ENCODE peak calls at places on chromosomes 5 and 9, in seven cellular contexts. K is GM13977, W is psoas muscle, F is GM10248, A is A549, M is astrocyte of the spinal cord, J is esophagus muscularis mucosa. T is an unnamed sample.

GRCh38 chr9:86253577-86253976 is 5.9 kb downstream of the C9orf153 start:
- DNase-seq in K (no peak), W (no peak), F (no peak), A (no peak), M (no peak), J (peak), T (no peak)

GRCh38 chr9:129171993-129172751 is 5.9 kb downstream of the IER5L start:
- DNase-seq in K (no peak), W (no peak), F (no peak), A (no peak), M (no peak), J (no peak), T (no peak)

GRCh38 chr9:77959803-77960202 is 71.8 kb downstream of the GNAQ start:
- DNase-seq in K (no peak), W (no peak), F (no peak), A (no peak), M (no peak), J (no peak), T (no peak)

GRCh38 chr9:95268681-95269080 is 48.8 kb downstream of the FANCC start:
- DNase-seq in K (peak), W (no peak), F (no peak), A (peak), M (peak), J (no peak), T (no peak)

GRCh38 chr9:124272979-124273378 is 15.2 kb downstream of the NEK6 start:
- DNase-seq in K (no peak), W (no peak), F (no peak), A (no peak), M (no peak), J (no peak), T (peak)

GRCh38 chr5:71810023-71810422 is 90.9 kb downstream of the CARTPT start:
- DNase-seq in K (no peak), W (no peak), F (no peak), A (no peak), M (no peak), J (no peak), T (no peak)

GRCh38 chr5:151063136-151063544 is 17.7 kb downstream of the TNIP1 start:
- DNase-seq in K (no peak), W (no peak), F (no peak), A (peak), M (peak), J (no peak), T (no peak)

GRCh38 chr5:77356740-77357139 is 135.4 kb downstream of the WDR41 start:
- DNase-seq in K (peak), W (no peak), F (peak), A (no peak), M (peak), J (no peak), T (no peak)

GRCh38 chr5:148390914-148391313 is 7.2 kb downstream of the FBXO38 start:
- DNase-seq in K (no peak), W (no peak), F (no peak), A (no peak), M (no peak), J (no peak), T (no peak)

DNA sequence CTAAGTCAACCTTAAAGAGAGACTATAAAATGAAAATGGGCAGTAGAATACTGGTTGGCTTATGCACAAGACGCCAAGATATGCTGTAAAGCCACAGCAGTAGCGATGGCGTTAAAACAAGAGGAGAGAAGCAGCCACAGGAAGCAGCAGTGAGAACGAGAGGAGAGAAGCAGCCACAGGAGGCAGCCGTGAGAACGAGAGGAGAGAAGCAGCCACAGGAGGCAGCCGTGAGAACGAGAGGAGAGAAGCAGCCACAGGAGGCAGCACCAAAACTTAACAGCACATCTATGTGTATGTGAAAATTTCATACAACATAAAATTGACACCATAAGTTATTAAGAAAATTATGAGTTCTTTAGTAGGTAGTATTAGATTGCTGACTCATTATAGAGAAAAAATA is 2318.6 kb upstream of the ACO1 start:
- DNase-seq in K (no peak), W (no peak), F (no peak), A (peak), M (no peak), J (no peak), T (no peak)
- TF ChIP-seq CTCF in K (no peak), W (no peak), F (no peak), A (no peak), M (no peak), J (no peak), T (no peak)

DNA sequence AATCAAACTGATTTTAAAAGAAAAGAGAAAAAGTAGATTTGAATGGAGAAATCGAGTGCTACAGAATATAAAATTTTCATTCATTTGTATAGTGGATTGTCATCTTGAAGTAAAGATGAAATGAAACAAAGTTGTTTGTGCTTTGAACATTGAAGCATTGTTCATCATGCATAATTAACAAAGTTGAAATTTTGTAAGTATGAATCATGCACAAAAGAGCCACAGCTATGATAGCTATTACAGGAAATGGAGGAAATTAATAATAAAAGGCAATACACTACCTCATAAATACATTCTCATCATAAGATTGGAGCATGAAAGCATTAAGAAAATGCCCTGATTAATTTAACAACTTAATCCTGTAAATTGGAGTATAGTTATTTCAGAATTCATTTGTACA is 153.4 kb upstream of the TLX3 start:
- DNase-seq in K (no peak), W (no peak), F (no peak), A (no peak), M (peak), J (no peak), T (no peak)
- TF ChIP-seq CTCF in K (no peak), W (no peak), F (no peak), A (no peak), M (no peak), J (no peak), T (no peak)

GRCh38 chr5:143008032-143008431 is 237.9 kb downstream of the ARHGAP26 start:
- DNase-seq in K (no peak), W (no peak), F (no peak), A (no peak), M (no peak), J (no peak), T (no peak)

GRCh38 chr5:143010335-143010734 is 240.2 kb downstream of the ARHGAP26 start:
- DNase-seq in K (no peak), W (no peak), F (no peak), A (no peak), M (no peak), J (no peak), T (no peak)

GRCh38 chr5:143006511-143006910 is 236.3 kb downstream of the ARHGAP26 start:
- DNase-seq in K (no peak), W (no peak), F (no peak), A (no peak), M (no peak), J (no peak), T (peak)

GRCh38 chr5:143011621-143012020 is 241.4 kb downstream of the ARHGAP26 start:
- DNase-seq in K (no peak), W (no peak), F (no peak), A (no peak), M (peak), J (no peak), T (no peak)

GRCh38 chr5:143008809-143009521 is 238.8 kb downstream of the ARHGAP26 start:
- DNase-seq in K (peak), W (no peak), F (peak), A (no peak), M (peak), J (no peak), T (peak)
- TF ChIP-seq CTCF in K (peak), W (no peak), F (peak), A (no peak), M (no peak), J (no peak), T (no peak)

GRCh38 chr5:122200456-122200855 is 71.1 kb downstream of the ZNF474 start:
- DNase-seq in K (no peak), W (no peak), F (no peak), A (no peak), M (no peak), J (no peak), T (no peak)

GRCh38 chr5:122192883-122193496 is 63.6 kb downstream of the ZNF474 start:
- DNase-seq in K (peak), W (no peak), F (peak), A (peak), M (peak), J (no peak), T (no peak)

GRCh38 chr5:122192477-122192876 is 63.1 kb downstream of the ZNF474 start:
- DNase-seq in K (no peak), W (no peak), F (no peak), A (no peak), M (no peak), J (no peak), T (no peak)

GRCh38 chr5:122200894-122201293 is 71.5 kb downstream of the ZNF474 start:
- DNase-seq in K (no peak), W (no peak), F (no peak), A (no peak), M (no peak), J (no peak), T (no peak)

DNA sequence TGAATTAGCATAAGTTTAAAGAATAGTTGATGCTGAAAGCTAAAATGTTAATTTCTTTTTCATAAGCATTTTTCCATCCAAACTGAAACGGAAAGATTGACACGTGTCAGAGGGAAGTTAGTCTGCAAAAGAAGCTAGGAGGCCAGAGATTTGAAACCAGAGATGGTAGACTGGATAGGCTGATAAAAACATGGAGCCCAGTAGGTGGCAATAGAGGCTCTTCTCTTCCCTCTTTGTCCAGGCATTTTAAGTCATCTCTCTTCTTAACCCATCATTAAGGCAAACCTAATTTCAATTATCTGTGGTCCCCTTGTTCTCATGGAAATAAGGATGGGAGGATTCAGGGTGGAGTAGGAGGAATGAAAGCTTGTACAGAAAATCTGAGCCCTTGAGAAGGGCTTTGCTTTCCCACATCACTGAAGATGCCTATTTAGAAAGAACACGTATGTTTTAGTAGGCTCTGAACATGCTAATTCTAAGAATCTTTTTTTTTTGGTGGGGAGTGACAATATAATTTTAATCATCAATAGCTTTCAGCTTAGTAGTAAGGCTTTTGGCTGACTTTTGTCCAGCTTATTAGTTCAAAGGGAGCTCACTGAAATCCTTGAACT is 66.5 kb downstream of the ZNF474 start:
- DNase-seq in K (no peak), W (no peak), F (no peak), A (peak), M (peak), J (no peak), T (no peak)
- TF ChIP-seq CTCF in K (peak), W (peak), F (peak), A (peak), M (peak), J (peak), T (peak)

GRCh38 chr9:107174441-107174840 is 108.6 kb upstream of the RAD23B start:
- DNase-seq in K (no peak), W (peak), F (no peak), A (no peak), M (peak), J (no peak), T (no peak)

GRCh38 chr9:107175039-107175438 is 108.0 kb upstream of the RAD23B start:
- DNase-seq in K (no peak), W (peak), F (no peak), A (no peak), M (no peak), J (peak), T (peak)

GRCh38 chr9:107173422-107174180 is 109.5 kb upstream of the RAD23B start:
- DNase-seq in K (no peak), W (no peak), F (no peak), A (no peak), M (no peak), J (peak), T (no peak)

GRCh38 chr9:107172160-107172978 is 110.7 kb upstream of the RAD23B start:
- DNase-seq in K (peak), W (peak), F (peak), A (peak), M (peak), J (peak), T (peak)

DNA sequence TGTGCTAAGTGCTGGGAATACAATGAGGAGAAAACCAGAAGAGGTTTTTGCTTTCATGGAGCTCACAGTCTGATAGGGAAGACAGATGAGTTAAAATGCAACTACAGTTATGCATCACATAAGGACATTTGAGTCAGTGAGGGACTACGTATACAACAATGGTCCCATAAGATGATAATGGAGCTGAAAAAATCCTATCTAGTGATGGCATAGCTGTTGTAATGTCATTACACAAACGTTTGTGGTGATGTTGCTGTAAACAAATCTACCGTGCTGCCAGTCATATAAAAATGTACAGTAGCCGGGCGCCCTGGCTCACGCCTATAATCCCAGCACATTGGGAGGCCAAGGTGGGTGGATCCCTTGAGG is 110.1 kb upstream of the RAD23B start:
- DNase-seq in K (peak), W (no peak), F (no peak), A (no peak), M (no peak), J (peak), T (no peak)
- TF ChIP-seq CTCF in K (no peak), W (no peak), F (no peak), A (no peak), M (no peak), J (no peak), T (no peak)

T was measured in tibial artery.